ENCODE peak calls at places on chromosomes 5 and 9, in seven cellular contexts. U is SK-N-SH, D is H1, W is K562, I is HepG2, Q is GM12878, V is NT2/D1. E is an unnamed sample.
A peak's percentile ranks its signal among the peaks of the same experiment; 100 is the strongest.

GRCh38 chr5:52759381-52759780 is 28.3 kb upstream of the ITGA1 start:
- DNase-seq in Q (no peak), W (no peak), I (no peak), V (no peak), U (no peak), D (no peak), E (no peak)

GRCh38 chr9:124197177-124198095 is 60.3 kb upstream of the NEK6 start:
- DNase-seq in V (no peak), W (peak; percentile 68), D (no peak), I (no peak), Q (peak; percentile 95), U (no peak), E (no peak)

GRCh38 chr9:111316796-111317195 is 13.2 kb downstream of the OR2K2 start:
- DNase-seq in I (no peak), V (no peak), Q (no peak), D (no peak), U (no peak), W (no peak), E (no peak)

GRCh38 chr5:79829260-79829659 is 139.6 kb downstream of the CMYA5 start:
- DNase-seq in I (no peak), V (peak; percentile 25), U (no peak), Q (no peak), W (peak; percentile 57), D (peak; percentile 21), E (no peak)

GRCh38 chr5:36276864-36277263 is 24.8 kb downstream of the RANBP3L start:
- DNase-seq in V (no peak), Q (no peak), D (no peak), U (no peak), I (no peak), W (no peak), E (no peak)

GRCh38 chr5:120464627-120465280 is 654 bp downstream of the PRR16 start:
- DNase-seq in V (no peak), D (no peak), W (peak; percentile 52), I (no peak), Q (no peak), U (peak; percentile 67), E (no peak)

GRCh38 chr5:124832510-124832909 is 86.1 kb upstream of the ZNF608 start:
- DNase-seq in W (no peak), I (no peak), V (no peak), U (no peak), Q (no peak), D (no peak), E (no peak)

GRCh38 chr9:20048985-20049384 is 260.1 kb upstream of the SLC24A2 start:
- DNase-seq in D (no peak), V (no peak), W (no peak), U (no peak), I (no peak), Q (no peak), E (no peak)

GRCh38 chr5:117486879-117487391 is 912.3 kb upstream of the SEMA6A start:
- DNase-seq in D (no peak), V (no peak), W (no peak), Q (no peak), I (no peak), U (no peak), E (peak; percentile 43)

GRCh38 chr5:73649926-73650325 is 23.9 kb downstream of the ARHGEF28 start:
- DNase-seq in D (no peak), W (no peak), I (no peak), U (no peak), Q (no peak), V (no peak), E (no peak)

GRCh38 chr5:61217251-61217650 is 55.0 kb upstream of the SMIM15 start:
- DNase-seq in D (no peak), Q (no peak), W (no peak), U (no peak), I (no peak), V (no peak), E (no peak)

GRCh38 chr5:142507528-142507927 is 178.4 kb downstream of the FGF1 start:
- DNase-seq in U (no peak), V (no peak), I (peak; percentile 39), W (peak; percentile 13), D (no peak), Q (peak; percentile 3), E (no peak)

GRCh38 chr5:65081071-65081470 is 312.3 kb downstream of the CWC27 start:
- DNase-seq in I (no peak), Q (no peak), U (no peak), V (no peak), D (no peak), W (no peak), E (no peak)

GRCh38 chr9:5499889-5500398 is 10.4 kb upstream of the PDCD1LG2 start:
- DNase-seq in I (no peak), V (no peak), W (peak; percentile 73), U (peak; percentile 33), D (no peak), Q (no peak), E (no peak)

GRCh38 chr5:87210743-87211142 is 56.9 kb upstream of the RASA1 start:
- DNase-seq in I (no peak), U (no peak), D (no peak), V (no peak), W (no peak), Q (no peak), E (peak; percentile 15)

GRCh38 chr5:128684951-128685350 is 146.9 kb upstream of the FBN2 start:
- DNase-seq in I (no peak), U (no peak), V (no peak), W (no peak), D (no peak), Q (no peak), E (no peak)

GRCh38 chr5:140631831-140632365 is 1.1 kb downstream of the CD14 start:
- DNase-seq in I (no peak), W (no peak), U (no peak), Q (no peak), V (no peak), D (no peak), E (no peak)

GRCh38 chr5:95941756-95942155 is 19.9 kb downstream of the ELL2 start:
- DNase-seq in U (no peak), V (no peak), Q (no peak), I (no peak), W (no peak), D (no peak), E (no peak)

GRCh38 chr9:130912932-130913598 is 16.5 kb upstream of the QRFP start:
- DNase-seq in Q (no peak), D (no peak), U (no peak), W (no peak), V (no peak), I (no peak), E (no peak)

GRCh38 chr5:133820516-133820915 is 147.9 kb downstream of the C5orf15 start:
- DNase-seq in V (no peak), U (no peak), Q (no peak), W (no peak), D (no peak), I (no peak), E (no peak)

GRCh38 chr5:100779669-100780375 is 123.3 kb downstream of the ST8SIA4 start:
- DNase-seq in W (no peak), Q (no peak), V (no peak), I (no peak), D (no peak), U (no peak), E (no peak)

GRCh38 chr5:119928974-119929373 is 299.6 kb downstream of the FAM170A start:
- DNase-seq in V (no peak), I (no peak), D (no peak), Q (no peak), W (no peak), U (no peak), E (no peak)

GRCh38 chr9:70049672-70050271 is 6.1 kb downstream of the MAMDC2 start:
- DNase-seq in Q (no peak), I (no peak), V (no peak), U (no peak), D (no peak), W (no peak), E (no peak)

GRCh38 chr5:58456486-58456885 is 3.4 kb downstream of the PLK2 start:
- DNase-seq in U (no peak), Q (no peak), W (no peak), D (no peak), I (no peak), V (no peak), E (no peak)

GRCh38 chr9:74846771-74847170 is 41.0 kb downstream of the TRPM6 start:
- DNase-seq in U (no peak), W (no peak), V (no peak), D (no peak), I (peak; percentile 4), Q (no peak), E (no peak)

GRCh38 chr5:150196986-150197385 is 7.1 kb downstream of the SLC6A7 start:
- DNase-seq in W (no peak), Q (no peak), I (no peak), U (no peak), D (no peak), V (no peak), E (no peak)

GRCh38 chr9:95193067-95193466 is 124.4 kb downstream of the FANCC start:
- DNase-seq in Q (no peak), V (no peak), D (peak; percentile 13), I (no peak), W (no peak), U (no peak), E (peak; percentile 12)
- TF ChIP-seq YY1 in Q (no peak), V (no peak), D (no peak), I (no peak), W (no peak), U (no peak), E (no peak)

DNA sequence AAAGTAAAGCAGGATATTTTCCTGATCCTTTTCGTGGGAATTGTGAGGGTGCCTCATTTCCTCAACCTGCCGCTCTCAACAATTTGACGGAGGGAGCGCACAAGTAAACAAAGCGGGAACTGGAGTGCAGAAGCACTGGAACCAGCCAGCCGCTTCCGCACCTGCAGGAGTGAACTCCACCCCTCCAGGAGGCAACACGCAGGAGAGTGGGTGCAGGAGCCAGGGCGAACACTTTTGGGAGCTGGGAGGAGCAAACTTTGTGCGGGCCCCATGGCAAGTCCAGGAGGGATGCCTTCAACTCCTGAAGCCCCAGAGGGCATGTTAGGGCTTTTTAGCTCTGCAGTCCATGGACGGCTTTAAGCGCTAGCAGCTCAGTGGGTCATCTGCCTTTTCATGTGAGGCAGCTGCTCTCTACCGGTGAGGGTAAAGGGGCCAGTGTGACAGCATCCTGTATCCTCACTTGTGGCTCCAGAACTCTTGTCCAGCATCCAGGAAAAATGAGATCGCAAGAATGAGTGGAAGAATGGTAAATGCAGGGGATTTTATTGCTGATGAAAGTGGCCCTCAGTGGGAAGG is 757.2 kb downstream of the PTPRD start:
- DNase-seq in W (no peak), U (no peak), V (no peak), I (no peak), D (no peak), Q (no peak), E (no peak)
- TF ChIP-seq YY1 in W (no peak), U (no peak), V (no peak), I (no peak), D (no peak), Q (no peak), E (no peak)

GRCh38 chr9:71796368-71796767 is 28.1 kb upstream of the CEMIP2 start:
- DNase-seq in V (no peak), I (no peak), Q (peak; percentile 31), U (no peak), D (no peak), W (no peak), E (no peak)
- TF ChIP-seq YY1 in V (no peak), I (no peak), Q (no peak), U (no peak), D (no peak), W (no peak), E (no peak)

GRCh38 chr9:13688990-13689600 is 409.6 kb upstream of the MPDZ start:
- DNase-seq in V (peak; percentile 2), W (no peak), I (no peak), U (no peak), D (no peak), Q (no peak), E (no peak)
- TF ChIP-seq YY1 in V (no peak), W (no peak), I (no peak), U (no peak), D (no peak), Q (no peak), E (no peak)